ENCODE peak calls at places on chromosomes 3 and 15, in six cellular contexts. N is AG04450, W is dorsolateral prefrontal cortex, B is thoracic aorta, J is psoas muscle, Q is astrocyte. G is an unnamed sample.

GRCh38 chr15:68365140-68365745 is 66.7 kb downstream of the ITGA11 start:
- DNase-seq in Q (peak), B (no peak), N (no peak), W (no peak), J (no peak), G (peak)

GRCh38 chr15:90531147-90531546 is 1.4 kb downstream of the CRTC3 start:
- DNase-seq in W (no peak), B (no peak), Q (no peak), J (no peak), N (no peak), G (no peak)

GRCh38 chr15:69126054-69126469 is 34.4 kb upstream of the GLCE start:
- DNase-seq in Q (peak), W (no peak), N (peak), B (no peak), J (no peak), G (no peak)

GRCh38 chr3:126956866-126957650 is 25.9 kb upstream of the PLXNA1 start:
- DNase-seq in N (no peak), J (peak), W (no peak), Q (no peak), B (no peak), G (no peak)

GRCh38 chr15:81749667-81750360 is 296.0 kb downstream of the MEX3B start:
- DNase-seq in W (peak), B (no peak), Q (no peak), N (no peak), J (no peak), G (no peak)

GRCh38 chr3:132456141-132456540 is 38.8 kb downstream of the DNAJC13 start:
- DNase-seq in J (no peak), B (no peak), W (no peak), Q (no peak), N (no peak), G (no peak)

GRCh38 chr3:184778426-184779332 is 33.3 kb upstream of the VPS8 start:
- DNase-seq in J (no peak), W (no peak), B (no peak), Q (no peak), N (no peak), G (no peak)

GRCh38 chr15:65888998-65889397 is 19.7 kb downstream of the RAB11A start:
- DNase-seq in W (no peak), J (no peak), Q (no peak), B (no peak), N (no peak), G (no peak)

GRCh38 chr3:55128201-55128870 is 200.5 kb upstream of the LRTM1 start:
- DNase-seq in N (no peak), Q (peak), B (no peak), J (no peak), W (no peak), G (no peak)

GRCh38 chr3:107574650-107575049 is 51.9 kb downstream of the BBX start:
- DNase-seq in W (no peak), Q (peak), N (peak), J (no peak), B (no peak), G (no peak)

GRCh38 chr15:48940508-48940907 is 23.2 kb downstream of the SHC4 start:
- DNase-seq in N (peak), B (no peak), W (no peak), Q (peak), J (no peak), G (no peak)

GRCh38 chr15:87582169-87582568 is 674.4 kb downstream of the NTRK3 start:
- DNase-seq in N (no peak), J (no peak), W (no peak), Q (no peak), B (no peak), G (peak)

GRCh38 chr3:183354874-183355273 is 73.5 kb downstream of the MCF2L2 start:
- DNase-seq in Q (no peak), B (no peak), J (no peak), W (no peak), N (no peak), G (no peak)

GRCh38 chr3:74546426-74546825 is 68.0 kb downstream of the CNTN3 start:
- DNase-seq in W (no peak), B (no peak), J (no peak), Q (peak), N (no peak), G (no peak)

GRCh38 chr3:55683666-55684270 is 196.7 kb upstream of the WNT5A start:
- DNase-seq in W (no peak), B (no peak), N (no peak), Q (peak), J (no peak), G (no peak)

GRCh38 chr3:76864375-76864774 is 175.5 kb upstream of the ROBO2 start:
- DNase-seq in B (no peak), Q (no peak), N (no peak), J (no peak), W (no peak), G (no peak)

GRCh38 chr3:70889162-70890045 is 577.0 kb upstream of the MDFIC2 start:
- DNase-seq in B (peak), N (no peak), J (no peak), W (no peak), Q (no peak), G (no peak)

GRCh38 chr15:75104804-75105557 is 81.6 kb downstream of the PPCDC start:
- DNase-seq in N (peak), B (no peak), Q (peak), W (no peak), J (no peak), G (no peak)

GRCh38 chr15:69609176-69609575 is 156.6 kb downstream of the RPLP1 start:
- DNase-seq in Q (peak), B (no peak), W (no peak), N (no peak), J (no peak), G (no peak)

GRCh38 chr15:25689592-25689991 is 173.5 kb downstream of the ATP10A start:
- DNase-seq in J (no peak), W (peak), N (no peak), Q (no peak), B (no peak), G (no peak)

GRCh38 chr3:5581743-5582142 is 394.2 kb downstream of the EDEM1 start:
- DNase-seq in N (no peak), B (no peak), W (no peak), J (no peak), Q (no peak), G (no peak)

GRCh38 chr15:88342666-88343065 is 86.1 kb upstream of the NTRK3 start:
- DNase-seq in Q (peak), J (no peak), N (no peak), W (no peak), B (no peak), G (no peak)

GRCh38 chr15:67085237-67085817 is 19.9 kb downstream of the SMAD3 start:
- DNase-seq in W (no peak), N (no peak), J (no peak), B (no peak), Q (no peak), G (no peak)
- H3K27ac ChIP-seq in W (peak), N (peak), J (peak), B (no peak), Q (peak), G (no peak)

GRCh38 chr3:13068269-13069010 is 4.8 kb downstream of the IQSEC1 start:
- DNase-seq in B (no peak), N (no peak), Q (no peak), J (no peak), W (no peak), G (no peak)
- H3K27ac ChIP-seq in B (no peak), N (no peak), Q (no peak), J (no peak), W (peak), G (no peak)

DNA sequence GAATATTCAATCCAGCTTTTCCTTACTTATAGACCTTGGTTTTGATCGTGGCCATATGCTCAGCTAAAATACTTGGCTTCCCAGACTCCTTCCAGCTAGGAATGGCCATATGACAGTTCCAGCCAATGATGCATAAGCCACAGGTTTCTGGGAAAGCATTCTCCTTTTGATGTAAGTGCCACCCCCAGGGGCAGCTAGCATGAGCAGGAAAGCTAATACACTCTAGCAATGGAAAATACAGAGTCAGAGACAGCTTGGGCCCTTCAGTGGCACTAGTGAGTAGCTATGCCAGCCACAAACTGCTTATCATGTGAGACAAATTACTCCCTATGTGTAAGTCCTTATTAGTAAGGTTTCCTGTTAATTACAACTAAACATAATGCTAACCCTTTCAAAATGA is 26.7 kb downstream of the TBC1D2B start:
- DNase-seq in N (no peak), Q (peak), J (no peak), B (no peak), W (no peak), G (no peak)
- H3K27ac ChIP-seq in N (no peak), Q (peak), J (no peak), B (no peak), W (no peak), G (no peak)

GRCh38 chr3:50088725-50089602 is at the start of gene RBM5:
- DNase-seq in N (peak), W (peak), B (peak), J (peak), Q (peak), G (peak)
- H3K27ac ChIP-seq in N (peak), W (peak), B (peak), J (peak), Q (peak), G (peak)

GRCh38 chr3:72560857-72561675 is 287.2 kb downstream of the SHQ1 start:
- DNase-seq in Q (no peak), J (no peak), B (no peak), W (no peak), N (no peak), G (no peak)
- H3K27ac ChIP-seq in Q (no peak), J (no peak), B (no peak), W (no peak), N (no peak), G (no peak)

DNA sequence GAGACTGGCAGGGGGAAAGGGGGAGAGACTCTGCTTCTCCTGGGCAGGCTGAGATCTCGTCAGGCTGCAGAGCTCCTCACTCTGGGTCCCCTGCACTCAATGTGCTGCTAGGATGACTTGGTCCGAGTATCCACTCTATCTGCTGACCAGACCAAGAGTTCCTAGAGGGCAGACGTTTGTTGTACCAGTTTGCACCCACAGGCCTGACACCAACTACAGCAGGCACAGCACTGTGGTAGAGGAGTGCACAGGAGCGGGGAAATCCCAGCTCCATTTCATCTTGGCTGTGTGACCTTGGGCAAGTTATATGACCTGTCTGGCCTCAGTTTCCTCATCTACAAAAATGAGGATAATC is 29.0 kb downstream of the CCDC12 start:
- DNase-seq in B (no peak), N (no peak), Q (no peak), J (no peak), W (no peak), G (no peak)
- H3K27ac ChIP-seq in B (peak), N (no peak), Q (no peak), J (peak), W (no peak), G (peak)

DNA sequence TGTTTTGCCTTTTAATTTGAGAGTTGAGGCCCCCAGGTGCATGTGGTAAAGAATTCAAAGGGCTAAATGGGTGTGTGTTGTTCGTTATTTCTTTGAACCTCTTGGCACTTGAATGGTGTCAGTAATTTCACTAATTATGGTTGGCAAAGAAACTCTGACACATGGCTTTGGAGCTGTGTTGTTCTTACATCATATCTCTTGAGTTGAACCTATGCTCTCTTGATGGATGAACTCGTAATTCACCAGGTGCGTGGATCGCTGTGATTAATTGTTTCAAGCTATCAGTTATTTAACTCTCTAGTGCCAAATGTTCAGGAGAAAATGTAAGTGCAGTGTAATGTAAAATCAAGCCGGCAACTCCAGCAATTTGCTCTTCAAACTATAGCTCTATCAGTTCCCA is 98.4 kb downstream of the IGF1R start:
- DNase-seq in W (no peak), Q (no peak), N (no peak), J (no peak), B (no peak), G (no peak)
- H3K27ac ChIP-seq in W (no peak), Q (no peak), N (no peak), J (no peak), B (no peak), G (no peak)

GRCh38 chr3:86988235-86988634 is 2.7 kb downstream of the VGLL3 start:
- DNase-seq in Q (peak), B (no peak), N (no peak), J (no peak), W (no peak), G (no peak)

GRCh38 chr3:86987421-86987715 is 3.6 kb downstream of the VGLL3 start:
- DNase-seq in B (no peak), Q (no peak), N (no peak), W (no peak), J (no peak), G (no peak)

GRCh38 chr3:86988986-86989385 is 2.0 kb downstream of the VGLL3 start:
- DNase-seq in N (no peak), W (no peak), Q (no peak), B (no peak), J (no peak), G (no peak)

GRCh38 chr3:86985427-86985826 is 5.5 kb downstream of the VGLL3 start:
- DNase-seq in B (no peak), J (no peak), W (no peak), Q (peak), N (no peak), G (no peak)

DNA sequence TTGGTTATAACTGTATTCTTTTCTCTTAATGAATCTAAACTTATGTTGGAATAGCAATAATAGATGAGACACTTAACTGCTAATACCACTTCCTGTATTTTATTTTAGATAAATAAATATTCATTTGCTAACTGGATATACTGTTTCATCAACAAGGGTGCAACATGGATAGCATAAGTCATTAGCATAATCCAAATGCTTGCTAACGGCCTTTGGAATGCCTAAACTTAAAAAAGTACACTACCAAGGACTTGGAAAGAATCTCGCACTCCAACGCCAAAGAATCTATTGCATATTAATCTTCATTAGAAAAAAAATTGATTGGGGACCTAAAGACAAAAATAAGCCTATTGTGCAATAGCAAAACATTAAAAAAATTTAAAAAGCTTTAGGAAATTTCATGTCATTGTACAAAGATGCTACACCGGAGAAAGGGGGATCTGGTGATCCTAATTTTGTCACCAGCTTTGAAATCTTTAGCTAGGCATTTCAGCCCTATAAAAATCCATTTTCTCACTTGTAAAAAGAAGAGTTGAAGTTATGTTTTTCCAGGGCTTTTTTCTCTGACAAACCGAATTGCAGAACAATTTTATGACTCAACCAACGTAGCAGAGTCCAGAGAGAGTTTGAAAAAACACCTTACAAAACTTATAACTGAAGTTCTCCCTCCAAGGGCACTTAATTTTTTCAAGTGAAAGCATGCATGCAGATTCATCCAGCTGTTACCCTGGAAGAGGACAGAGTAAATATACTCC is 4.1 kb downstream of the VGLL3 start:
- DNase-seq in B (no peak), J (no peak), N (no peak), W (no peak), Q (peak), G (no peak)
- H3K27ac ChIP-seq in B (peak), J (no peak), N (no peak), W (no peak), Q (peak), G (peak)

GRCh38 chr3:49906004-49906860 is 2.6 kb upstream of the MST1R start:
- DNase-seq in W (peak), B (no peak), Q (peak), J (no peak), N (no peak), G (peak)

GRCh38 chr3:49900491-49901153 is 3.1 kb downstream of the MST1R start:
- DNase-seq in W (no peak), J (peak), N (no peak), Q (peak), B (peak), G (no peak)

GRCh38 chr3:49902511-49903345 is 945 bp downstream of the MST1R start:
- DNase-seq in W (no peak), B (no peak), Q (no peak), J (no peak), N (no peak), G (no peak)

GRCh38 chr3:49901351-49902339 is 2.0 kb downstream of the MST1R start:
- DNase-seq in N (no peak), Q (no peak), B (no peak), W (no peak), J (no peak), G (no peak)

DNA sequence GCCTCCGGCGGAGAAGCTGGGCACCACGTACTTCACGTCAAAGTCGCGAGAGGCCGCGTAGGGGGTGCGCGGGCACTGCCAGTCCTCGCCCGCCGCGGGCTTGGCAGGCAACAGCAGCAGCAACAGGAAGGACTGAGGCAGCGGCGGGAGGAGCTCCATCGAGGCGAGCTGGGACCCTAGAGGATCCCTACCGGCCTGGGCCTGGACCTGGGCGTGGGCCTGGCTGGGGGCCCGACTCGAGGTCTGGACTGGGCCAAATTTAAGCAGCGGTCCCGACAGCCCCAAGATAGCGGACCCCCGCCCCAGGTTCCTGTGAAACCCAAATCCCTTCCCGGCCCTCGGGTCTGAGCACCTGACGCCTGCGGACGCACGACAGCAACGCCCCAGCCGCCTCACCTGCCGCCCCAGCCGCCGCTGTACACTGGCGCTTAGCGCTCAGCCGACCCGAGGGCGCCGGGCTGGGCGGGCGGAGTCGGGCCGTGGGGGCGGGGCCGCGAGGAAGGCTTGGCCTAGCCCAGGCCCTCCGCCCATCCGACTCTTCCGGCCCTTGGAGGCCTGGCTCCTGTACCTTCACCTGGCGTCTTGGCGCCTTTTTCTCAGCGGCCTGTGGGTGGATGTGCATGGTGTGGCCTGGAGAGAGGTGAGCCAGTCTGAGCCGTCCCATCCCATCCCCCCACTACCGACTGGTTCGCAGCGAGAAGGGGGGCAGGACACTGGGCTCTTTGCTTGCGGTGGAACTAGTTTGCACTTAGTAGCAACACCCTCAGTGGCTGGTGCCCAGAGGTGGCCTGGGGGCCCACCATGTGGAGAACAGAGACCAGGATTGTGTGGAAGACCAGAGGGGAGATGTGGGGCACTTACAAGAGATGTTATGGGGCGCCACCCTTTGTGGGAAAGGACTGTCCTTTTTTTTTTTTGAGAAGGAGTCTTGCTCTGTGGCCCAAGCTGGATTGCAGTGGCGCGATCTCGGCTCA is at the start of gene MST1R:
- DNase-seq in B (no peak), N (no peak), J (peak), W (no peak), Q (no peak), G (peak)
- H3K27ac ChIP-seq in B (no peak), N (no peak), J (peak), W (peak), Q (no peak), G (no peak)

GRCh38 chr3:136595862-136596697 is 156.1 kb downstream of the STAG1 start:
- DNase-seq in W (no peak), B (no peak), N (no peak), Q (no peak), J (no peak), G (no peak)
- H3K27ac ChIP-seq in W (no peak), B (no peak), N (no peak), Q (no peak), J (no peak), G (no peak)

G was measured in testis.